ENCODE peak calls at places on chromosome 16, in eight cellular contexts. One of them, this sample, is unnamed.

GRCh38 chr16:24852281-24852721 is 6.5 kb downstream of the SLC5A11 start:
- DNase-seq in activated naive CD4-positive, alpha-beta T cell treated with anti-CD3 and anti-CD28 coated beads, Interleukin-2, amount 10 ng/mL, durations not matched to agents 7 days and 5 days: no peak
- DNase-seq in CD4-positive, alpha-beta T cell: no peak
- DNase-seq in B cell: no peak
- DNase-seq in posterior vena cava: peak
- DNase-seq in lower leg skin: no peak
- DNase-seq in AG04450: no peak
- DNase-seq in AG08396: no peak
- DNase-seq in this sample: no peak

GRCh38 chr16:27600386-27600785 is 50.4 kb downstream of the KATNIP start:
- DNase-seq in activated naive CD4-positive, alpha-beta T cell treated with anti-CD3 and anti-CD28 coated beads, Interleukin-2, amount 10 ng/mL, durations not matched to agents 7 days and 5 days: no peak
- DNase-seq in CD4-positive, alpha-beta T cell: no peak
- DNase-seq in B cell: no peak
- DNase-seq in posterior vena cava: no peak
- DNase-seq in lower leg skin: no peak
- DNase-seq in AG04450: no peak
- DNase-seq in AG08396: no peak
- DNase-seq in this sample: no peak

GRCh38 chr16:89388536-89388935 is 101.8 kb downstream of the ANKRD11 start:
- DNase-seq in activated naive CD4-positive, alpha-beta T cell treated with anti-CD3 and anti-CD28 coated beads, Interleukin-2, amount 10 ng/mL, durations not matched to agents 7 days and 5 days: no peak
- DNase-seq in CD4-positive, alpha-beta T cell: no peak
- DNase-seq in B cell: no peak
- DNase-seq in posterior vena cava: no peak
- DNase-seq in lower leg skin: no peak
- DNase-seq in AG04450: no peak
- DNase-seq in AG08396: no peak
- DNase-seq in this sample: no peak

GRCh38 chr16:20049831-20050230 is 23.9 kb downstream of the GPR139 start:
- DNase-seq in activated naive CD4-positive, alpha-beta T cell treated with anti-CD3 and anti-CD28 coated beads, Interleukin-2, amount 10 ng/mL, durations not matched to agents 7 days and 5 days: no peak
- DNase-seq in CD4-positive, alpha-beta T cell: no peak
- DNase-seq in B cell: no peak
- DNase-seq in posterior vena cava: no peak
- DNase-seq in lower leg skin: no peak
- DNase-seq in AG04450: no peak
- DNase-seq in AG08396: no peak
- DNase-seq in this sample: no peak

GRCh38 chr16:67968440-67969285 is at the start of gene SLC12A4:
- DNase-seq in activated naive CD4-positive, alpha-beta T cell treated with anti-CD3 and anti-CD28 coated beads, Interleukin-2, amount 10 ng/mL, durations not matched to agents 7 days and 5 days: peak
- DNase-seq in CD4-positive, alpha-beta T cell: peak
- DNase-seq in B cell: peak
- DNase-seq in posterior vena cava: peak
- DNase-seq in lower leg skin: peak
- DNase-seq in AG04450: no peak
- DNase-seq in AG08396: peak
- DNase-seq in this sample: peak

GRCh38 chr16:70430667-70431536 is 8.0 kb downstream of the ST3GAL2 start:
- DNase-seq in activated naive CD4-positive, alpha-beta T cell treated with anti-CD3 and anti-CD28 coated beads, Interleukin-2, amount 10 ng/mL, durations not matched to agents 7 days and 5 days: peak
- DNase-seq in CD4-positive, alpha-beta T cell: peak
- DNase-seq in B cell: peak
- DNase-seq in posterior vena cava: no peak
- DNase-seq in lower leg skin: no peak
- DNase-seq in AG04450: no peak
- DNase-seq in AG08396: no peak
- DNase-seq in this sample: no peak

GRCh38 chr16:26717826-26718225 is 348.9 kb upstream of the C16orf82 start:
- DNase-seq in activated naive CD4-positive, alpha-beta T cell treated with anti-CD3 and anti-CD28 coated beads, Interleukin-2, amount 10 ng/mL, durations not matched to agents 7 days and 5 days: no peak
- DNase-seq in CD4-positive, alpha-beta T cell: no peak
- DNase-seq in B cell: no peak
- DNase-seq in posterior vena cava: no peak
- DNase-seq in lower leg skin: no peak
- DNase-seq in AG04450: no peak
- DNase-seq in AG08396: no peak
- DNase-seq in this sample: no peak

GRCh38 chr16:85194528-85195270 is 82.4 kb upstream of the CIBAR2 start:
- DNase-seq in activated naive CD4-positive, alpha-beta T cell treated with anti-CD3 and anti-CD28 coated beads, Interleukin-2, amount 10 ng/mL, durations not matched to agents 7 days and 5 days: no peak
- DNase-seq in CD4-positive, alpha-beta T cell: no peak
- DNase-seq in B cell: no peak
- DNase-seq in posterior vena cava: no peak
- DNase-seq in lower leg skin: no peak
- DNase-seq in AG04450: no peak
- DNase-seq in AG08396: no peak
- DNase-seq in this sample: no peak

GRCh38 chr16:19116711-19117449 is 3.1 kb downstream of the ITPRIPL2 start:
- DNase-seq in activated naive CD4-positive, alpha-beta T cell treated with anti-CD3 and anti-CD28 coated beads, Interleukin-2, amount 10 ng/mL, durations not matched to agents 7 days and 5 days: no peak
- DNase-seq in CD4-positive, alpha-beta T cell: no peak
- DNase-seq in B cell: no peak
- DNase-seq in posterior vena cava: no peak
- DNase-seq in lower leg skin: no peak
- DNase-seq in AG04450: no peak
- DNase-seq in AG08396: no peak
- DNase-seq in this sample: no peak

GRCh38 chr16:49311823-49312222 is 30.2 kb upstream of the CBLN1 start:
- DNase-seq in activated naive CD4-positive, alpha-beta T cell treated with anti-CD3 and anti-CD28 coated beads, Interleukin-2, amount 10 ng/mL, durations not matched to agents 7 days and 5 days: no peak
- DNase-seq in CD4-positive, alpha-beta T cell: no peak
- DNase-seq in B cell: no peak
- DNase-seq in posterior vena cava: no peak
- DNase-seq in lower leg skin: no peak
- DNase-seq in AG04450: no peak
- DNase-seq in AG08396: no peak
- DNase-seq in this sample: no peak

GRCh38 chr16:9124908-9125584 is 33.6 kb downstream of the HAPSTR1 start:
- DNase-seq in activated naive CD4-positive, alpha-beta T cell treated with anti-CD3 and anti-CD28 coated beads, Interleukin-2, amount 10 ng/mL, durations not matched to agents 7 days and 5 days: no peak
- DNase-seq in CD4-positive, alpha-beta T cell: no peak
- DNase-seq in B cell: no peak
- DNase-seq in posterior vena cava: no peak
- DNase-seq in lower leg skin: no peak
- DNase-seq in AG04450: no peak
- DNase-seq in AG08396: no peak
- DNase-seq in this sample: peak

This sample was measured in type B pancreatic cell.